ENCODE peak calls at places on chromosomes 7 and 10, in ten cellular contexts. A is foreskin fibroblast; W is GM13977; M is GM23248; Z is activated naive CD4-positive, alpha-beta T cell treated with anti-CD3 and anti-CD28 coated beads, Interleukin-2, amount 50 U/mL, for 16 hours; G is Right ventricle myocardium superior; I is left cardiac atrium; F is CD8-positive, alpha-beta memory T cell; K is stimulated activated CD8-positive, alpha-beta memory T cell treated with anti-CD3 and anti-CD28 coated beads, Interleukin-15, amount 100 ng/mL, for 24 hours; D is mucosa of descending colon. L is an unnamed sample.

GRCh38 chr10:75469018-75469616 is 37.7 kb downstream of the LRMDA start:
- DNase-seq in G (no peak), F (no peak), W (no peak), A (peak; percentile 80), Z (no peak), M (peak; percentile 97), I (peak; percentile 47), K (no peak), D (no peak), L (no peak)

GRCh38 chr7:69967152-69967591 is 368.9 kb downstream of the AUTS2 start:
- DNase-seq in F (no peak), W (no peak), K (no peak), A (no peak), Z (no peak), G (peak; percentile 57), M (no peak), D (no peak), I (peak; percentile 57), L (peak; percentile 45)

GRCh38 chr7:23272275-23272674 is 25.7 kb downstream of the GPNMB start:
- DNase-seq in G (no peak), I (no peak), K (no peak), W (no peak), F (no peak), Z (no peak), D (no peak), A (no peak), M (no peak), L (no peak)

GRCh38 chr10:11616021-11616420 is 4.6 kb upstream of the USP6NL start:
- DNase-seq in M (peak; percentile 47), A (no peak), K (no peak), F (no peak), G (no peak), W (no peak), I (no peak), D (no peak), Z (no peak), L (no peak)

GRCh38 chr7:506921-507622 is 12.6 kb downstream of the PDGFA start:
- DNase-seq in A (no peak), D (peak; percentile 34), K (no peak), I (no peak), G (peak; percentile 23), F (peak; percentile 35), M (no peak), W (no peak), Z (peak; percentile 3), L (peak; percentile 41)

GRCh38 chr10:31274310-31274709 is 44.7 kb upstream of the ZEB1 start:
- DNase-seq in G (no peak), D (no peak), W (no peak), M (peak; percentile 64), I (no peak), Z (no peak), F (no peak), A (peak; percentile 33), K (no peak), L (no peak)

GRCh38 chr10:7435674-7436073 is 24.8 kb upstream of the SFMBT2 start:
- DNase-seq in F (no peak), K (no peak), G (no peak), W (peak; percentile 45), A (no peak), Z (no peak), I (no peak), M (no peak), D (no peak), L (no peak)

GRCh38 chr7:73718905-73719805 is at the start of gene STX1A:
- DNase-seq in Z (peak; percentile 74), I (peak; percentile 78), K (peak; percentile 53), M (peak; percentile 93), W (peak; percentile 97), D (peak; percentile 81), F (peak; percentile 75), A (peak; percentile 72), G (peak; percentile 81), L (peak; percentile 85)

GRCh38 chr10:89279449-89279869 is 22.4 kb upstream of the IFIT2 start:
- DNase-seq in M (no peak), A (no peak), F (no peak), W (no peak), Z (no peak), D (no peak), I (no peak), K (no peak), G (no peak), L (no peak)

GRCh38 chr10:74206727-74207126 is 55.7 kb downstream of the ADK start:
- DNase-seq in W (no peak), Z (no peak), M (no peak), K (no peak), F (no peak), A (no peak), G (no peak), I (no peak), D (no peak), L (no peak)

GRCh38 chr7:98836811-98837631 is 32.8 kb downstream of the TMEM130 start:
- DNase-seq in A (no peak), K (no peak), G (peak; percentile 50), D (peak; percentile 50), W (peak; percentile 60), I (no peak), Z (no peak), F (no peak), M (peak; percentile 45), L (no peak)